ENCODE peak calls at places on chromosome 7, in four cellular contexts. One of them, this sample, is unnamed.
A peak's percentile ranks its signal among the peaks of the same experiment; 100 is the strongest.

GRCh38 chr7:108461855-108462254 is 5.6 kb upstream of the NRCAM start:
- DNase-seq in heart left ventricle: no peak
- DNase-seq in adipocyte: peak; percentile 2
- DNase-seq in H9: no peak
- DNase-seq in this sample: no peak

GRCh38 chr7:94391716-94392390 is 2.8 kb upstream of the COL1A2 start:
- DNase-seq in heart left ventricle: peak; percentile 56
- DNase-seq in adipocyte: peak; percentile 92
- DNase-seq in H9: peak; percentile 34
- DNase-seq in this sample: no peak

GRCh38 chr7:92837214-92837749 is 909 bp upstream of the CDK6 start:
- DNase-seq in heart left ventricle: no peak
- DNase-seq in adipocyte: no peak
- DNase-seq in H9: no peak
- DNase-seq in this sample: no peak

GRCh38 chr7:65809982-65810288 is 62.9 kb upstream of the VKORC1L1 start:
- DNase-seq in heart left ventricle: no peak
- DNase-seq in adipocyte: no peak
- DNase-seq in H9: no peak
- DNase-seq in this sample: no peak

GRCh38 chr7:30727061-30727945 is 24.6 kb upstream of the INMT start:
- DNase-seq in heart left ventricle: no peak
- DNase-seq in adipocyte: peak; percentile 27
- DNase-seq in H9: peak; percentile 43
- DNase-seq in this sample: no peak

GRCh38 chr7:36115448-36116321 is 37.4 kb upstream of the EEPD1 start:
- DNase-seq in heart left ventricle: peak; percentile 57
- DNase-seq in adipocyte: peak; percentile 96
- DNase-seq in H9: no peak
- DNase-seq in this sample: no peak

GRCh38 chr7:22607180-22607579 is 107.2 kb upstream of the STEAP1B start:
- DNase-seq in heart left ventricle: no peak
- DNase-seq in adipocyte: no peak
- DNase-seq in H9: no peak
- DNase-seq in this sample: no peak

GRCh38 chr7:128271471-128272454 is 30.7 kb downstream of the LEP start:
- DNase-seq in heart left ventricle: no peak
- DNase-seq in adipocyte: peak; percentile 26
- DNase-seq in H9: no peak
- DNase-seq in this sample: no peak

GRCh38 chr7:151844828-151845200 is 32.1 kb downstream of the PRKAG2 start:
- DNase-seq in heart left ventricle: no peak
- DNase-seq in adipocyte: no peak
- DNase-seq in H9: no peak
- DNase-seq in this sample: no peak

GRCh38 chr7:64888901-64889685 is 14.0 kb upstream of the ZNF273 start:
- DNase-seq in heart left ventricle: no peak
- DNase-seq in adipocyte: peak; percentile 32
- DNase-seq in H9: no peak
- DNase-seq in this sample: no peak

GRCh38 chr7:157688439-157689268 is 351.9 kb downstream of the DNAJB6 start:
- DNase-seq in heart left ventricle: no peak
- DNase-seq in adipocyte: no peak
- DNase-seq in H9: peak; percentile 78
- DNase-seq in this sample: no peak

GRCh38 chr7:137935849-137936508 is 65.9 kb downstream of the CREB3L2 start:
- DNase-seq in heart left ventricle: no peak
- DNase-seq in adipocyte: no peak
- DNase-seq in H9: no peak
- DNase-seq in this sample: no peak

GRCh38 chr7:151692721-151693120 is 173.0 kb upstream of the RHEB start:
- DNase-seq in heart left ventricle: peak; percentile 47
- DNase-seq in adipocyte: no peak
- DNase-seq in H9: peak; percentile 46
- DNase-seq in this sample: no peak

GRCh38 chr7:25759281-25759680 is 392.7 kb upstream of the NFE2L3 start:
- DNase-seq in heart left ventricle: no peak
- DNase-seq in adipocyte: no peak
- DNase-seq in H9: no peak
- DNase-seq in this sample: no peak

GRCh38 chr7:39754326-39755120 is 131.2 kb downstream of the RALA start:
- DNase-seq in heart left ventricle: no peak
- DNase-seq in adipocyte: peak; percentile 67
- DNase-seq in H9: peak; percentile 74
- DNase-seq in this sample: no peak

GRCh38 chr7:26208040-26208439 is 6.5 kb downstream of the CBX3 start:
- DNase-seq in heart left ventricle: no peak
- DNase-seq in adipocyte: no peak
- DNase-seq in H9: no peak
- DNase-seq in this sample: no peak

GRCh38 chr7:29194206-29194593 is 375 bp upstream of the CHN2 start:
- DNase-seq in heart left ventricle: peak; percentile 14
- DNase-seq in adipocyte: peak; percentile 18
- DNase-seq in H9: peak; percentile 43
- DNase-seq in this sample: no peak

GRCh38 chr7:43004076-43004475 is 71.9 kb downstream of the MRPL32 start:
- DNase-seq in heart left ventricle: no peak
- DNase-seq in adipocyte: no peak
- DNase-seq in H9: no peak
- DNase-seq in this sample: no peak

GRCh38 chr7:55573234-55573504 is 867 bp upstream of the VOPP1 start:
- DNase-seq in heart left ventricle: no peak
- DNase-seq in adipocyte: no peak
- DNase-seq in H9: no peak
- DNase-seq in this sample: no peak

GRCh38 chr7:28725911-28726310 is 232.2 kb downstream of the TRIL start:
- DNase-seq in heart left ventricle: no peak
- DNase-seq in adipocyte: no peak
- DNase-seq in H9: no peak
- DNase-seq in this sample: no peak

GRCh38 chr7:141114141-141114664 is 40.3 kb downstream of the TMEM178B start:
- DNase-seq in heart left ventricle: no peak
- DNase-seq in adipocyte: no peak
- DNase-seq in H9: no peak
- DNase-seq in this sample: no peak

GRCh38 chr7:121873795-121874194 is 834 bp downstream of the PTPRZ1 start:
- DNase-seq in heart left ventricle: no peak
- DNase-seq in adipocyte: no peak
- DNase-seq in H9: no peak
- DNase-seq in this sample: no peak

GRCh38 chr7:80770061-80770460 is 131.6 kb downstream of the CD36 start:
- DNase-seq in heart left ventricle: no peak
- DNase-seq in adipocyte: no peak
- DNase-seq in H9: no peak
- DNase-seq in this sample: no peak

GRCh38 chr7:132117181-132117580 is 459.1 kb downstream of the PLXNA4 start:
- DNase-seq in heart left ventricle: no peak
- DNase-seq in adipocyte: peak; percentile 22
- DNase-seq in H9: no peak
- DNase-seq in this sample: no peak

GRCh38 chr7:151094675-151095074 is 8.4 kb downstream of the AGAP3 start:
- DNase-seq in heart left ventricle: no peak
- DNase-seq in adipocyte: no peak
- DNase-seq in H9: no peak
- DNase-seq in this sample: no peak

GRCh38 chr7:12222889-12223579 is 11.9 kb downstream of the TMEM106B start:
- DNase-seq in heart left ventricle: no peak
- DNase-seq in adipocyte: no peak
- DNase-seq in H9: no peak
- DNase-seq in this sample: no peak

GRCh38 chr7:47557317-47557985 is 24.5 kb downstream of the TNS3 start:
- DNase-seq in heart left ventricle: no peak
- DNase-seq in adipocyte: no peak
- DNase-seq in H9: no peak
- DNase-seq in this sample: no peak

GRCh38 chr7:8982338-8982994 is 549.1 kb downstream of the NXPH1 start:
- DNase-seq in heart left ventricle: no peak
- DNase-seq in adipocyte: no peak
- DNase-seq in H9: no peak
- DNase-seq in this sample: no peak

GRCh38 chr7:112192236-112193154 is 13.7 kb downstream of the DOCK4 start:
- DNase-seq in heart left ventricle: peak; percentile 33
- DNase-seq in adipocyte: peak; percentile 69
- DNase-seq in H9: no peak
- DNase-seq in this sample: no peak

GRCh38 chr7:101605611-101606010 is 23.5 kb downstream of the MYL10 start:
- DNase-seq in heart left ventricle: no peak
- DNase-seq in adipocyte: no peak
- DNase-seq in H9: no peak
- DNase-seq in this sample: no peak

GRCh38 chr7:84941291-84941690 is 245.6 kb downstream of the SEMA3D start:
- DNase-seq in heart left ventricle: no peak
- DNase-seq in adipocyte: no peak
- DNase-seq in H9: no peak
- DNase-seq in this sample: no peak

GRCh38 chr7:99459087-99459486 is 6.9 kb downstream of the ATP5MF start:
- DNase-seq in heart left ventricle: no peak
- DNase-seq in adipocyte: peak; percentile 15
- DNase-seq in H9: peak; percentile 71
- DNase-seq in this sample: no peak

GRCh38 chr7:18607025-18607424 is 111.5 kb downstream of the HDAC9 start:
- DNase-seq in heart left ventricle: no peak
- DNase-seq in adipocyte: peak; percentile 52
- DNase-seq in H9: no peak
- DNase-seq in this sample: no peak

GRCh38 chr7:4931932-4932331 is 27.1 kb downstream of the MMD2 start:
- DNase-seq in heart left ventricle: no peak
- DNase-seq in adipocyte: no peak
- DNase-seq in H9: peak; percentile 73
- DNase-seq in this sample: no peak

GRCh38 chr7:45001138-45001694 is 1.2 kb downstream of the CCM2 start:
- DNase-seq in heart left ventricle: peak; percentile 18
- DNase-seq in adipocyte: peak; percentile 24
- DNase-seq in H9: peak; percentile 44
- DNase-seq in this sample: no peak

GRCh38 chr7:101733713-101734475 is 83.5 kb upstream of the CUX1 start:
- DNase-seq in heart left ventricle: no peak
- DNase-seq in adipocyte: peak; percentile 66
- DNase-seq in H9: peak; percentile 85
- DNase-seq in this sample: no peak

GRCh38 chr7:14001139-14001538 is 11.7 kb upstream of the ETV1 start:
- DNase-seq in heart left ventricle: no peak
- DNase-seq in adipocyte: no peak
- DNase-seq in H9: no peak
- DNase-seq in this sample: no peak

GRCh38 chr7:126720232-126720631 is 532.5 kb downstream of the GRM8 start:
- DNase-seq in heart left ventricle: no peak
- DNase-seq in adipocyte: no peak
- DNase-seq in H9: no peak
- DNase-seq in this sample: no peak

GRCh38 chr7:44824894-44825526 is 22.9 kb downstream of the H2AZ2 start:
- DNase-seq in heart left ventricle: no peak
- DNase-seq in adipocyte: peak; percentile 14
- DNase-seq in H9: no peak
- DNase-seq in this sample: no peak

GRCh38 chr7:155749578-155749977 is 62.7 kb downstream of the SHH start:
- DNase-seq in heart left ventricle: no peak
- DNase-seq in adipocyte: no peak
- DNase-seq in H9: no peak
- DNase-seq in this sample: no peak

GRCh38 chr7:155752756-155753445 is 59.4 kb downstream of the SHH start:
- DNase-seq in heart left ventricle: no peak
- DNase-seq in adipocyte: no peak
- DNase-seq in H9: no peak
- DNase-seq in this sample: no peak

GRCh38 chr7:155753446-155753965 is 58.8 kb downstream of the SHH start:
- DNase-seq in heart left ventricle: no peak
- DNase-seq in adipocyte: no peak
- DNase-seq in H9: no peak
- DNase-seq in this sample: no peak

GRCh38 chr7:155750255-155751125 is 61.8 kb downstream of the SHH start:
- DNase-seq in heart left ventricle: no peak
- DNase-seq in adipocyte: peak; percentile 6
- DNase-seq in H9: no peak
- DNase-seq in this sample: no peak

GRCh38 chr7:155751409-155751808 is 60.9 kb downstream of the SHH start:
- DNase-seq in heart left ventricle: no peak
- DNase-seq in adipocyte: no peak
- DNase-seq in H9: no peak
- DNase-seq in this sample: no peak
- H3K4me1 ChIP-seq in heart left ventricle: peaks cover 92% of the 10 kb centered on the region
- H3K4me1 ChIP-seq in adipocyte: peaks cover 12% of the 10 kb centered on the region
- H3K4me1 ChIP-seq in H9: no peaks in the 10 kb centered on the region
- H3K4me1 ChIP-seq in this sample: peaks cover 48% of the 10 kb centered on the region

GRCh38 chr7:149683898-149684297 is 89.5 kb downstream of the ZNF467 start:
- DNase-seq in heart left ventricle: no peak
- DNase-seq in adipocyte: no peak
- DNase-seq in H9: no peak
- DNase-seq in this sample: no peak
- H3K4me1 ChIP-seq in heart left ventricle: no peaks in the 10 kb centered on the region
- H3K4me1 ChIP-seq in adipocyte: peaks cover 47% of the 10 kb centered on the region
- H3K4me1 ChIP-seq in H9: peaks cover 4% of the 10 kb centered on the region
- H3K4me1 ChIP-seq in this sample: no peaks in the 10 kb centered on the region

GRCh38 chr7:142468871-142469652 is 211.2 kb upstream of the PRSS58 start:
- DNase-seq in heart left ventricle: no peak
- DNase-seq in adipocyte: no peak
- DNase-seq in H9: peak; percentile 12
- DNase-seq in this sample: peak; percentile 70

GRCh38 chr7:142459557-142459963 is 201.7 kb upstream of the PRSS58 start:
- DNase-seq in heart left ventricle: no peak
- DNase-seq in adipocyte: peak; percentile 84
- DNase-seq in H9: peak; percentile 51
- DNase-seq in this sample: no peak

GRCh38 chr7:142461437-142461836 is 203.6 kb upstream of the PRSS58 start:
- DNase-seq in heart left ventricle: no peak
- DNase-seq in adipocyte: peak; percentile 88
- DNase-seq in H9: no peak
- DNase-seq in this sample: no peak

GRCh38 chr7:142460402-142461117 is 202.7 kb upstream of the PRSS58 start:
- DNase-seq in heart left ventricle: no peak
- DNase-seq in adipocyte: peak; percentile 43
- DNase-seq in H9: no peak
- DNase-seq in this sample: peak; percentile 56

DNA sequence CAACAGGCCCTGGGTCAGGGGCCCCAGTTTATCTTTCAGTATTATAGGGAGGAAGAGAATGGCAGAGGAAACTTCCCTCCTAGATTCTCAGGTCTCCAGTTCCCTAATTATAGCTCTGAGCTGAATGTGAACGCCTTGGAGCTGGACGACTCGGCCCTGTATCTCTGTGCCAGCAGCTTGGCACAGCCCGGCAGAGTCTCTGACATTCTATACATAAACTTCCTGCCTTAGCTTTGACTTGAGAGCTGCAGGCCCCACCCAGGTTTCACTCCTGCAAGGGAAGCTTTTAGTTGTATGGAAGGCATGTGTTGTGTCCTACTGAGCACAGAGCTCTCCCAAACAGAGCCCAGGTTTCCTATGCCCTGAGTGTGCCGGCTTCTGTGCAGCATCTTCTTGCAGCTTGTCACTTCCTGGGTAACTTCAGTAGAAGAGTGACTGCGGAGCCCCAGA is 205.6 kb upstream of the PRSS58 start:
- DNase-seq in heart left ventricle: no peak
- DNase-seq in adipocyte: peak; percentile 34
- DNase-seq in H9: no peak
- DNase-seq in this sample: no peak
- H3K4me1 ChIP-seq in heart left ventricle: peaks cover 7% of the 10 kb centered on the region
- H3K4me1 ChIP-seq in adipocyte: peaks cover 34% of the 10 kb centered on the region
- H3K4me1 ChIP-seq in H9: peaks cover 3% of the 10 kb centered on the region
- H3K4me1 ChIP-seq in this sample: no peaks in the 10 kb centered on the region

GRCh38 chr7:2605608-2606538 is 25.9 kb upstream of the TTYH3 start:
- DNase-seq in heart left ventricle: no peak
- DNase-seq in adipocyte: no peak
- DNase-seq in H9: no peak
- DNase-seq in this sample: no peak
- H3K4me1 ChIP-seq in heart left ventricle: peaks cover 44% of the 10 kb centered on the region
- H3K4me1 ChIP-seq in adipocyte: peaks cover 4% of the 10 kb centered on the region
- H3K4me1 ChIP-seq in H9: no peaks in the 10 kb centered on the region
- H3K4me1 ChIP-seq in this sample: peaks cover 15% of the 10 kb centered on the region

This sample was measured in vagina.